ENCODE peak calls at places on chromosomes 13 and 19, in seven cellular contexts. C is stimulated activated CD4-positive, alpha-beta T cell treated with anti-CD3 and anti-CD28 coated beads, Interleukin-1b, Interleukin-23, amount 100 ng/mL, for 24 hours; F is GM23338; G is glutamatergic neuron; W is nephron progenitor cell; M is body of pancreas; E is stimulated activated CD8-positive, alpha-beta memory T cell treated with anti-CD3 and anti-CD28 coated beads, Interleukin-7, amount 100 ng/mL, for 1 hour. B is an unnamed sample.

GRCh38 chr13:24306632-24307031 is 2.7 kb upstream of the C1QTNF9 start:
- DNase-seq in W (no peak), E (no peak), G (no peak), F (no peak), M (no peak), C (no peak), B (no peak)

GRCh38 chr13:26568132-26568815 is 10.8 kb downstream of the WASF3 start:
- DNase-seq in C (no peak), F (peak), M (no peak), W (no peak), G (no peak), E (no peak), B (no peak)

GRCh38 chr19:45499196-45500180 is 1.2 kb downstream of the PPM1N start:
- DNase-seq in E (no peak), M (peak), C (peak), G (peak), F (peak), W (peak), B (no peak)

GRCh38 chr13:106586764-106587163 is 18.8 kb upstream of the ARGLU1 start:
- DNase-seq in F (no peak), C (no peak), W (no peak), E (no peak), G (no peak), M (no peak), B (no peak)

GRCh38 chr13:100540621-100541020 is 48.0 kb downstream of the GGACT start:
- DNase-seq in W (no peak), F (no peak), C (no peak), E (no peak), M (no peak), G (no peak), B (no peak)

GRCh38 chr19:48752511-48753365 is at the start of gene FUT1:
- DNase-seq in F (peak), G (peak), W (peak), M (peak), C (no peak), E (no peak), B (no peak)

GRCh38 chr19:21751379-21751778 is 16.0 kb downstream of the ZNF100 start:
- DNase-seq in F (no peak), C (no peak), G (no peak), E (no peak), W (no peak), M (no peak), B (no peak)

GRCh38 chr13:80379245-80379644 is 38.3 kb upstream of the SPRY2 start:
- DNase-seq in M (no peak), F (no peak), W (no peak), E (no peak), G (no peak), C (no peak), B (no peak)

GRCh38 chr19:50890422-50891252 is 17.4 kb downstream of the KLK2 start:
- DNase-seq in G (no peak), F (no peak), C (no peak), M (no peak), E (no peak), W (no peak), B (no peak)

GRCh38 chr13:51769455-51770127 is 34.4 kb downstream of the DHRS12 start:
- DNase-seq in W (no peak), M (peak), C (no peak), E (no peak), F (no peak), G (no peak), B (no peak)

GRCh38 chr13:112803422-112803821 is 113.6 kb downstream of the ATP11A start:
- DNase-seq in W (no peak), E (no peak), G (no peak), C (no peak), F (no peak), M (no peak), B (no peak)

GRCh38 chr13:24168980-24169379 is 8.5 kb downstream of the SPATA13 start:
- DNase-seq in G (no peak), F (no peak), M (peak), W (no peak), E (no peak), C (no peak), B (no peak)

GRCh38 chr13:50410921-50411712 is 395.9 kb downstream of the KCNRG start:
- DNase-seq in C (no peak), E (no peak), M (no peak), W (no peak), G (no peak), F (no peak), B (no peak)

GRCh38 chr19:1725100-1726064 is 27.9 kb upstream of the ONECUT3 start:
- DNase-seq in W (peak), C (peak), E (no peak), G (peak), M (peak), F (peak), B (no peak)

GRCh38 chr13:43822969-43823368 is 36.2 kb upstream of the ENOX1 start:
- DNase-seq in C (no peak), M (no peak), G (no peak), F (no peak), W (no peak), E (no peak), B (no peak)

GRCh38 chr19:632228-633067 is 889 bp downstream of the POLRMT start:
- DNase-seq in W (peak), M (no peak), F (peak), C (peak), G (peak), E (no peak), B (no peak)

GRCh38 chr13:38223093-38223492 is 126.6 kb upstream of the UFM1 start:
- DNase-seq in G (no peak), W (peak), E (no peak), M (no peak), C (no peak), F (peak), B (no peak)

GRCh38 chr19:44548736-44549135 is 19.3 kb upstream of the CEACAM20 start:
- DNase-seq in E (no peak), M (no peak), W (no peak), F (no peak), G (no peak), C (no peak), B (no peak)

GRCh38 chr13:28582225-28582891 is 76.6 kb upstream of the POMP start:
- DNase-seq in E (no peak), G (peak), M (no peak), C (no peak), F (no peak), W (peak), B (no peak)

GRCh38 chr13:81383441-81383840 is 1042.5 kb upstream of the SPRY2 start:
- DNase-seq in M (no peak), W (no peak), F (no peak), E (no peak), C (no peak), G (no peak), B (no peak)

GRCh38 chr13:113506025-113506685 is 15.6 kb upstream of the DCUN1D2 start:
- DNase-seq in W (peak), G (no peak), M (no peak), C (no peak), E (no peak), F (no peak), B (no peak)

GRCh38 chr19:30003862-30004261 is 61.8 kb downstream of the URI1 start:
- DNase-seq in W (peak), E (no peak), G (no peak), C (no peak), M (no peak), F (no peak), B (no peak)

GRCh38 chr13:30480292-30480947 is 14.7 kb upstream of the HMGB1 start:
- DNase-seq in G (no peak), E (no peak), C (no peak), M (peak), F (no peak), W (no peak), B (no peak)

GRCh38 chr13:96984061-96984508 is 10.2 kb downstream of the OXGR1 start:
- DNase-seq in M (peak), G (peak), F (peak), C (no peak), E (no peak), W (peak), B (no peak)

GRCh38 chr13:44423824-44424223 is 50.2 kb downstream of the SERP2 start:
- DNase-seq in F (no peak), M (no peak), E (no peak), G (no peak), C (no peak), W (no peak), B (no peak)

GRCh38 chr13:74246398-74246975 is 112.3 kb upstream of the KLF12 start:
- DNase-seq in W (no peak), C (no peak), F (no peak), G (no peak), E (no peak), M (no peak), B (no peak)

GRCh38 chr13:27907139-27907787 is 12.5 kb upstream of the PDX1 start:
- DNase-seq in E (no peak), C (no peak), W (no peak), F (no peak), M (no peak), G (no peak), B (no peak)

GRCh38 chr13:26459276-26460131 is 98.0 kb upstream of the WASF3 start:
- DNase-seq in W (no peak), E (no peak), F (no peak), C (no peak), G (no peak), M (peak), B (no peak)

GRCh38 chr19:3346677-3347353 is 19.6 kb upstream of the NFIC start:
- DNase-seq in F (no peak), M (peak), W (no peak), G (no peak), E (no peak), C (no peak), B (no peak)

GRCh38 chr13:35343417-35343816 is 133.1 kb downstream of the MAB21L1 start:
- DNase-seq in E (no peak), M (no peak), W (no peak), F (no peak), G (peak), C (no peak), B (no peak)

GRCh38 chr13:72864142-72865035 is 82.5 kb downstream of the PIBF1 start:
- DNase-seq in C (peak), F (no peak), M (no peak), W (no peak), G (no peak), E (no peak), B (no peak)

GRCh38 chr13:21670883-21671792 is at the start of gene FGF9:
- DNase-seq in W (peak), F (peak), G (peak), E (peak), C (peak), M (peak), B (peak)

GRCh38 chr19:33094504-33095067 is 13.6 kb downstream of the GPATCH1 start:
- DNase-seq in E (no peak), F (no peak), M (no peak), C (no peak), W (no peak), G (no peak), B (no peak)

GRCh38 chr13:43368003-43368402 is 344.6 kb downstream of the DNAJC15 start:
- DNase-seq in G (no peak), E (no peak), M (no peak), F (no peak), C (no peak), W (no peak), B (no peak)

GRCh38 chr19:16429066-16429758 is 42.6 kb downstream of the EPS15L1 start:
- DNase-seq in M (peak), E (no peak), F (no peak), C (no peak), W (no peak), G (no peak), B (no peak)

GRCh38 chr13:100363351-100363750 is 225.2 kb downstream of the GGACT start:
- DNase-seq in M (no peak), G (no peak), W (no peak), C (no peak), E (no peak), F (no peak), B (no peak)

GRCh38 chr19:42076375-42076944 is 494 bp downstream of the ZNF574 start:
- DNase-seq in F (peak), G (peak), W (no peak), E (peak), C (peak), M (no peak), B (no peak)

GRCh38 chr13:21234537-21234936 is 58.1 kb downstream of the MRPL57 start:
- DNase-seq in F (no peak), G (peak), W (peak), M (no peak), C (no peak), E (no peak), B (no peak)

B was measured in activated CD4-positive, CD25-positive, alpha-beta regulatory T cell treated with anti-CD3 and anti-CD28 coated beads, Interleukin-2, amount 50 U/mL, for 16 hours.